ENCODE peak calls at places on chromosomes 5 and 9, in seven cellular contexts. One of them, this sample, is unnamed.

GRCh38 chr5:1648806-1649205 is 125.0 kb upstream of the LPCAT1 start:
- DNase-seq in mesenchymal stem cell: no peak
- DNase-seq in NCI-H2171: no peak
- DNase-seq in iris pigment epithelial cell: peak
- DNase-seq in amniotic epithelial cell: no peak
- DNase-seq in stimulated activated naive CD8-positive, alpha-beta T cell treated with anti-CD3 and anti-CD28 coated beads, Interleukin-15, Interleukin-2, amounts not matched to agents 100 U/mL and 50 U/mL, for 24 hours: no peak
- DNase-seq in IMR-90: no peak
- DNase-seq in this sample: no peak

GRCh38 chr5:175344331-175345200 is 99.4 kb downstream of the DRD1 start:
- DNase-seq in iris pigment epithelial cell: no peak
- DNase-seq in mesenchymal stem cell: no peak
- DNase-seq in IMR-90: peak
- DNase-seq in amniotic epithelial cell: no peak
- DNase-seq in NCI-H2171: no peak
- DNase-seq in stimulated activated naive CD8-positive, alpha-beta T cell treated with anti-CD3 and anti-CD28 coated beads, Interleukin-15, Interleukin-2, amounts not matched to agents 100 U/mL and 50 U/mL, for 24 hours: no peak
- DNase-seq in this sample: peak

GRCh38 chr9:120541921-120542320 is 38.0 kb downstream of the CDK5RAP2 start:
- DNase-seq in NCI-H2171: no peak
- DNase-seq in mesenchymal stem cell: no peak
- DNase-seq in iris pigment epithelial cell: no peak
- DNase-seq in stimulated activated naive CD8-positive, alpha-beta T cell treated with anti-CD3 and anti-CD28 coated beads, Interleukin-15, Interleukin-2, amounts not matched to agents 100 U/mL and 50 U/mL, for 24 hours: no peak
- DNase-seq in IMR-90: no peak
- DNase-seq in amniotic epithelial cell: no peak
- DNase-seq in this sample: no peak

GRCh38 chr5:121949885-121950284 is 11.9 kb upstream of the SRFBP1 start:
- DNase-seq in iris pigment epithelial cell: peak
- DNase-seq in amniotic epithelial cell: peak
- DNase-seq in mesenchymal stem cell: peak
- DNase-seq in NCI-H2171: no peak
- DNase-seq in IMR-90: peak
- DNase-seq in stimulated activated naive CD8-positive, alpha-beta T cell treated with anti-CD3 and anti-CD28 coated beads, Interleukin-15, Interleukin-2, amounts not matched to agents 100 U/mL and 50 U/mL, for 24 hours: peak
- DNase-seq in this sample: peak

GRCh38 chr5:159161361-159162214 is 47.8 kb downstream of the RNF145 start:
- DNase-seq in stimulated activated naive CD8-positive, alpha-beta T cell treated with anti-CD3 and anti-CD28 coated beads, Interleukin-15, Interleukin-2, amounts not matched to agents 100 U/mL and 50 U/mL, for 24 hours: no peak
- DNase-seq in IMR-90: peak
- DNase-seq in mesenchymal stem cell: no peak
- DNase-seq in NCI-H2171: no peak
- DNase-seq in iris pigment epithelial cell: peak
- DNase-seq in amniotic epithelial cell: no peak
- DNase-seq in this sample: peak

GRCh38 chr9:76987594-76988200 is 31.8 kb upstream of the FOXB2 start:
- DNase-seq in iris pigment epithelial cell: peak
- DNase-seq in mesenchymal stem cell: peak
- DNase-seq in amniotic epithelial cell: peak
- DNase-seq in stimulated activated naive CD8-positive, alpha-beta T cell treated with anti-CD3 and anti-CD28 coated beads, Interleukin-15, Interleukin-2, amounts not matched to agents 100 U/mL and 50 U/mL, for 24 hours: no peak
- DNase-seq in IMR-90: peak
- DNase-seq in NCI-H2171: no peak
- DNase-seq in this sample: peak

GRCh38 chr5:127705120-127705892 is 2.1 kb downstream of the CCDC192 start:
- DNase-seq in NCI-H2171: no peak
- DNase-seq in amniotic epithelial cell: peak
- DNase-seq in mesenchymal stem cell: peak
- DNase-seq in IMR-90: peak
- DNase-seq in stimulated activated naive CD8-positive, alpha-beta T cell treated with anti-CD3 and anti-CD28 coated beads, Interleukin-15, Interleukin-2, amounts not matched to agents 100 U/mL and 50 U/mL, for 24 hours: no peak
- DNase-seq in iris pigment epithelial cell: peak
- DNase-seq in this sample: peak

GRCh38 chr9:129550199-129550839 is 70.6 kb downstream of the C9orf50 start:
- DNase-seq in amniotic epithelial cell: peak
- DNase-seq in IMR-90: peak
- DNase-seq in stimulated activated naive CD8-positive, alpha-beta T cell treated with anti-CD3 and anti-CD28 coated beads, Interleukin-15, Interleukin-2, amounts not matched to agents 100 U/mL and 50 U/mL, for 24 hours: peak
- DNase-seq in mesenchymal stem cell: peak
- DNase-seq in NCI-H2171: no peak
- DNase-seq in iris pigment epithelial cell: peak
- DNase-seq in this sample: no peak

GRCh38 chr9:113995963-113996362 is 82.1 kb downstream of the AMBP start:
- DNase-seq in stimulated activated naive CD8-positive, alpha-beta T cell treated with anti-CD3 and anti-CD28 coated beads, Interleukin-15, Interleukin-2, amounts not matched to agents 100 U/mL and 50 U/mL, for 24 hours: no peak
- DNase-seq in NCI-H2171: no peak
- DNase-seq in iris pigment epithelial cell: no peak
- DNase-seq in mesenchymal stem cell: no peak
- DNase-seq in IMR-90: no peak
- DNase-seq in amniotic epithelial cell: no peak
- DNase-seq in this sample: no peak

GRCh38 chr9:135919318-135919717 is 12.0 kb upstream of the CAMSAP1 start:
- DNase-seq in stimulated activated naive CD8-positive, alpha-beta T cell treated with anti-CD3 and anti-CD28 coated beads, Interleukin-15, Interleukin-2, amounts not matched to agents 100 U/mL and 50 U/mL, for 24 hours: no peak
- DNase-seq in NCI-H2171: no peak
- DNase-seq in mesenchymal stem cell: no peak
- DNase-seq in IMR-90: no peak
- DNase-seq in amniotic epithelial cell: no peak
- DNase-seq in iris pigment epithelial cell: no peak
- DNase-seq in this sample: no peak

GRCh38 chr5:141871870-141872269 is 6.3 kb downstream of the PCDH1 start:
- DNase-seq in IMR-90: no peak
- DNase-seq in iris pigment epithelial cell: no peak
- DNase-seq in stimulated activated naive CD8-positive, alpha-beta T cell treated with anti-CD3 and anti-CD28 coated beads, Interleukin-15, Interleukin-2, amounts not matched to agents 100 U/mL and 50 U/mL, for 24 hours: no peak
- DNase-seq in mesenchymal stem cell: no peak
- DNase-seq in NCI-H2171: no peak
- DNase-seq in amniotic epithelial cell: no peak
- DNase-seq in this sample: no peak

This sample was measured in bronchial epithelial cell.